ENCODE peak calls at places on chromosomes 2 and 18, in seven cellular contexts. P is astrocyte of the spinal cord; L is NCI-H774; T is GM20000; O is thoracic aorta; F is activated effector memory CD4-positive, alpha-beta T cell treated with anti-CD3 and anti-CD28 coated beads, Interleukin-2, amount 50 U/mL, for 16 hours; S is stimulated activated CD8-positive, alpha-beta memory T cell treated with anti-CD3 and anti-CD28 coated beads, Interleukin-7, amount 100 ng/mL, for 24 hours. V is an unnamed sample.
A peak's percentile ranks its signal among the peaks of the same experiment; 100 is the strongest.

GRCh38 chr2:78734221-78734620 is 291.3 kb upstream of the REG3G start:
- DNase-seq in F (no peak), S (no peak), P (no peak), O (no peak), T (no peak), L (no peak), V (no peak)

GRCh38 chr18:38241736-38242135 is 676.1 kb upstream of the CELF4 start:
- DNase-seq in S (no peak), L (no peak), O (no peak), T (no peak), F (no peak), P (peak; percentile 75), V (no peak)

GRCh38 chr2:8541223-8541622 is 140.6 kb upstream of the ID2 start:
- DNase-seq in O (no peak), S (no peak), T (no peak), P (no peak), F (peak; percentile 64), L (no peak), V (no peak)

GRCh38 chr2:39860538-39860937 is 81.5 kb upstream of the THUMPD2 start:
- DNase-seq in L (no peak), S (no peak), P (no peak), T (no peak), O (no peak), F (no peak), V (no peak)

GRCh38 chr2:61005736-61006135 is 11.8 kb upstream of the PEX13 start:
- DNase-seq in F (no peak), S (no peak), P (no peak), O (no peak), T (no peak), L (no peak), V (no peak)

GRCh38 chr18:6406910-6407470 is 7.7 kb downstream of the L3MBTL4 start:
- DNase-seq in F (no peak), T (no peak), S (no peak), L (no peak), P (no peak), O (no peak), V (no peak)

GRCh38 chr2:82641781-82642180 is 1817.3 kb downstream of the SUCLG1 start:
- DNase-seq in L (no peak), F (no peak), P (no peak), O (no peak), S (no peak), T (no peak), V (no peak)

GRCh38 chr2:3605013-3605961 is 10.4 kb downstream of the COLEC11 start:
- DNase-seq in F (peak; percentile 55), S (no peak), O (no peak), L (peak; percentile 94), P (no peak), T (peak; percentile 79), V (no peak)

GRCh38 chr2:222878877-222879601 is 18.2 kb downstream of the ACSL3 start:
- DNase-seq in P (peak; percentile 61), T (no peak), F (no peak), O (no peak), S (no peak), L (no peak), V (no peak)

GRCh38 chr2:216222650-216223352 is 113.7 kb downstream of the XRCC5 start:
- DNase-seq in S (no peak), P (peak; percentile 29), T (peak; percentile 46), L (no peak), F (no peak), O (no peak), V (no peak)

GRCh38 chr2:55418072-55418471 is 1.6 kb downstream of the CCDC88A start:
- DNase-seq in T (no peak), O (no peak), S (no peak), F (no peak), L (no peak), P (peak; percentile 29), V (no peak)

GRCh38 chr2:238149841-238150572 is 8.8 kb upstream of the ERFE start:
- DNase-seq in O (no peak), P (no peak), T (no peak), F (no peak), L (no peak), S (no peak), V (peak; percentile 58)

GRCh38 chr18:67710639-67711038 is 194.1 kb upstream of the DSEL start:
- DNase-seq in L (no peak), O (no peak), P (no peak), T (no peak), F (no peak), S (no peak), V (no peak)

GRCh38 chr2:217878865-217879595 is 123.8 kb downstream of the TNS1 start:
- DNase-seq in F (no peak), O (no peak), T (no peak), S (no peak), P (no peak), L (no peak), V (no peak)

GRCh38 chr18:43068781-43069180 is 46.7 kb downstream of the RIT2 start:
- DNase-seq in T (no peak), P (no peak), S (no peak), O (no peak), F (no peak), L (no peak), V (no peak)

GRCh38 chr2:118386636-118387302 is 298.5 kb downstream of the INSIG2 start:
- DNase-seq in F (no peak), P (peak; percentile 66), L (no peak), T (no peak), S (no peak), O (no peak), V (no peak)

GRCh38 chr18:54392621-54393023 is 34.9 kb downstream of the C18orf54 start:
- DNase-seq in P (peak; percentile 81), O (no peak), L (peak; percentile 30), S (no peak), T (peak; percentile 52), F (no peak), V (no peak)

GRCh38 chr2:201149064-201149820 is 33.3 kb downstream of the CFLAR start:
- DNase-seq in O (no peak), F (no peak), L (no peak), S (no peak), T (no peak), P (peak; percentile 91), V (no peak)

GRCh38 chr18:55585050-55585449 is 2.9 kb downstream of the TCF4 start:
- DNase-seq in P (peak; percentile 18), F (no peak), O (no peak), S (no peak), L (no peak), T (no peak), V (no peak)

GRCh38 chr2:25835906-25836305 is 42.4 kb downstream of the ASXL2 start:
- DNase-seq in L (no peak), F (no peak), O (no peak), P (no peak), S (no peak), T (no peak), V (no peak)

GRCh38 chr18:37484893-37485834 is 80.4 kb downstream of the CELF4 start:
- DNase-seq in T (peak; percentile 46), O (no peak), S (no peak), F (no peak), L (peak; percentile 45), P (no peak), V (no peak)

GRCh38 chr2:54470241-54470938 is 14.3 kb downstream of the SPTBN1 start:
- DNase-seq in L (no peak), F (no peak), S (no peak), P (peak; percentile 61), T (no peak), O (no peak), V (no peak)

GRCh38 chr2:225274751-225275150 is 124.8 kb upstream of the NYAP2 start:
- DNase-seq in O (no peak), L (no peak), S (no peak), P (peak; percentile 67), F (no peak), T (no peak), V (no peak)

GRCh38 chr2:241852981-241853631 is 5.6 kb downstream of the PDCD1 start:
- DNase-seq in P (no peak), F (no peak), T (peak; percentile 29), S (no peak), L (no peak), O (no peak), V (no peak)

GRCh38 chr2:237874585-237875161 is 15.2 kb downstream of the RAMP1 start:
- DNase-seq in L (no peak), P (peak; percentile 80), O (no peak), T (peak; percentile 26), S (no peak), F (peak; percentile 25), V (no peak)

GRCh38 chr2:55107428-55107827 is 57.2 kb upstream of the RTN4 start:
- DNase-seq in F (no peak), T (no peak), O (no peak), L (no peak), P (peak; percentile 56), S (no peak), V (no peak)

GRCh38 chr18:21484851-21485636 is 115.5 kb downstream of the ESCO1 start:
- DNase-seq in O (no peak), S (no peak), T (no peak), L (no peak), F (no peak), P (peak; percentile 34), V (no peak)

GRCh38 chr2:227016894-227017293 is 147.1 kb downstream of the COL4A4 start:
- DNase-seq in F (no peak), L (no peak), O (no peak), P (no peak), T (no peak), S (no peak), V (no peak)